ENCODE peak calls at places on chromosome 18, in nine cellular contexts. X, S, V, J, W, O, A, U and L are unnamed samples.

GRCh38 chr18:13605477-13605876 is 120.9 kb downstream of the FAM210A start:
- DNase-seq in X (no peak), S (no peak), V (no peak), J (no peak), W (no peak), O (no peak), A (no peak), U (no peak), L (no peak)

GRCh38 chr18:23939366-23939765 is 75.2 kb upstream of the TTC39C start:
- DNase-seq in X (no peak), S (peak; percentile 49), V (no peak), J (no peak), W (no peak), O (no peak), A (no peak), U (no peak), L (no peak)

GRCh38 chr18:56937874-56938273 is 209.0 kb upstream of the BOD1L2 start:
- DNase-seq in X (no peak), S (no peak), V (peak; percentile 4), J (no peak), W (no peak), O (no peak), A (no peak), U (no peak), L (no peak)

GRCh38 chr18:75200644-75201272 is 8.2 kb downstream of the PTGR3 start:
- DNase-seq in X (no peak), S (no peak), V (no peak), J (no peak), W (no peak), O (no peak), A (no peak), U (no peak), L (no peak)

GRCh38 chr18:8706981-8707940 is 1.9 kb downstream of the MTCL1 start:
- DNase-seq in X (no peak), S (peak; percentile 71), V (peak; percentile 70), J (peak; percentile 86), W (no peak), O (no peak), A (peak; percentile 78), U (no peak), L (no peak)

GRCh38 chr18:3910507-3910906 is 460.5 kb downstream of the TGIF1 start:
- DNase-seq in X (no peak), S (no peak), V (peak; percentile 59), J (no peak), W (no peak), O (no peak), A (no peak), U (no peak), L (no peak)

GRCh38 chr18:51350081-51350480 is 152.6 kb upstream of the MEX3C start:
- DNase-seq in X (no peak), S (no peak), V (no peak), J (no peak), W (no peak), O (no peak), A (no peak), U (no peak), L (no peak)

GRCh38 chr18:14767474-14767873 is 19.5 kb downstream of the ANKRD30B start:
- DNase-seq in X (no peak), S (no peak), V (peak; percentile 57), J (no peak), W (no peak), O (no peak), A (no peak), U (no peak), L (no peak)

GRCh38 chr18:2258954-2259353 is 312.4 kb downstream of the METTL4 start:
- DNase-seq in X (no peak), S (no peak), V (no peak), J (no peak), W (no peak), O (no peak), A (no peak), U (no peak), L (no peak)

GRCh38 chr18:78698914-78699313 is 280.7 kb upstream of the SALL3 start:
- DNase-seq in X (no peak), S (no peak), V (no peak), J (no peak), W (no peak), O (no peak), A (no peak), U (no peak), L (no peak)

GRCh38 chr18:26487437-26487836 is 60.9 kb downstream of the KCTD1 start:
- DNase-seq in X (no peak), S (no peak), V (no peak), J (no peak), W (peak; percentile 52), O (no peak), A (peak; percentile 34), U (no peak), L (no peak)

GRCh38 chr18:46939337-46939963 is 22.0 kb downstream of the KATNAL2 start:
- DNase-seq in X (peak; percentile 53), S (no peak), V (peak; percentile 32), J (no peak), W (no peak), O (no peak), A (peak; percentile 53), U (no peak), L (no peak)

GRCh38 chr18:13103366-13103765 is 112.2 kb downstream of the CEP192 start:
- DNase-seq in X (peak; percentile 16), S (no peak), V (no peak), J (no peak), W (no peak), O (no peak), A (no peak), U (no peak), L (no peak)

GRCh38 chr18:69747388-69747787 is 200.3 kb downstream of the CD226 start:
- DNase-seq in X (no peak), S (no peak), V (no peak), J (no peak), W (no peak), O (no peak), A (no peak), U (no peak), L (no peak)

GRCh38 chr18:23302852-23303527 is 150.1 kb upstream of the RIOK3 start:
- DNase-seq in X (no peak), S (no peak), V (peak; percentile 83), J (no peak), W (no peak), O (no peak), A (no peak), U (peak; percentile 94), L (no peak)

GRCh38 chr18:69492861-69493260 is 92.2 kb downstream of the DOK6 start:
- DNase-seq in X (no peak), S (no peak), V (no peak), J (no peak), W (no peak), O (no peak), A (no peak), U (no peak), L (no peak)

GRCh38 chr18:47492691-47493090 is 241.2 kb upstream of the SKOR2 start:
- DNase-seq in X (no peak), S (no peak), V (no peak), J (no peak), W (no peak), O (no peak), A (no peak), U (no peak), L (no peak)

GRCh38 chr18:48855422-48856377 is 95.1 kb downstream of the SMAD7 start:
- DNase-seq in X (no peak), S (no peak), V (peak; percentile 59), J (no peak), W (peak; percentile 29), O (no peak), A (no peak), U (no peak), L (no peak)

GRCh38 chr18:64983497-64984238 is 767.1 kb upstream of the CDH7 start:
- DNase-seq in X (no peak), S (no peak), V (no peak), J (no peak), W (no peak), O (no peak), A (no peak), U (no peak), L (no peak)

GRCh38 chr18:74942319-74942910 is 266.5 kb downstream of the PTGR3 start:
- DNase-seq in X (no peak), S (no peak), V (no peak), J (no peak), W (peak; percentile 71), O (no peak), A (no peak), U (no peak), L (no peak)

GRCh38 chr18:36499938-36500337 is 202.4 kb downstream of the FHOD3 start:
- DNase-seq in X (peak; percentile 80), S (no peak), V (no peak), J (no peak), W (peak; percentile 88), O (no peak), A (no peak), U (no peak), L (no peak)

GRCh38 chr18:68234676-68235075 is 480.2 kb downstream of the TMX3 start:
- DNase-seq in X (no peak), S (no peak), V (peak; percentile 31), J (no peak), W (no peak), O (no peak), A (no peak), U (no peak), L (no peak)

GRCh38 chr18:74233933-74234325 is 57.8 kb downstream of the CYB5A start:
- DNase-seq in X (no peak), S (no peak), V (no peak), J (no peak), W (no peak), O (no peak), A (no peak), U (no peak), L (no peak)

GRCh38 chr18:42363446-42363845 is 408.4 kb downstream of the PIK3C3 start:
- DNase-seq in X (no peak), S (no peak), V (no peak), J (no peak), W (no peak), O (no peak), A (no peak), U (no peak), L (no peak)

GRCh38 chr18:79496237-79496977 is 100.7 kb downstream of the NFATC1 start:
- DNase-seq in X (no peak), S (no peak), V (no peak), J (peak; percentile 27), W (no peak), O (no peak), A (no peak), U (no peak), L (no peak)

GRCh38 chr18:24488824-24489493 is 28.5 kb downstream of the HRH4 start:
- DNase-seq in X (peak; percentile 51), S (peak; percentile 51), V (peak; percentile 63), J (peak; percentile 26), W (peak; percentile 50), O (peak; percentile 41), A (peak; percentile 62), U (no peak), L (peak; percentile 64)